ENCODE peak calls at places on chromosomes 2 and 18, in ten cellular contexts. F is HS-5; R is MCF 10A; D is T-helper 2 cell; B is activated B cell treated with CpG ODN at 0.5 μM for 24 hours; E is uterus; M is mesendoderm; P is osteocyte; O is activated T-cell treated with anti-CD3 and anti-CD28 coated beads, Interleukin-2, amount 50 U/mL, for 24 hours; N is NCI-H1092. T is an unnamed sample.

GRCh38 chr18:28284132-28284531 is 107.2 kb upstream of the CDH2 start:
- DNase-seq in E (no peak), P (no peak), R (peak), M (no peak), O (no peak), F (peak), D (no peak), N (no peak), B (no peak), T (no peak)

GRCh38 chr18:23822590-23823385 is 133.5 kb downstream of the LAMA3 start:
- DNase-seq in F (peak), O (no peak), N (no peak), B (no peak), R (peak), E (no peak), M (peak), P (no peak), D (no peak), T (no peak)

GRCh38 chr18:74898965-74899364 is 301.3 kb downstream of the ZNF407 start:
- DNase-seq in D (no peak), P (no peak), R (peak), B (no peak), F (peak), N (peak), O (no peak), E (no peak), M (no peak), T (no peak)

GRCh38 chr2:166233244-166233643 is 105.4 kb upstream of the SCN1A start:
- DNase-seq in D (no peak), P (no peak), N (no peak), E (no peak), F (no peak), B (no peak), O (no peak), M (no peak), R (no peak), T (no peak)

GRCh38 chr2:181574321-181574720 is 82.6 kb downstream of the CERKL start:
- DNase-seq in P (no peak), F (no peak), D (no peak), B (no peak), M (peak), R (no peak), E (no peak), O (no peak), N (peak), T (no peak)

GRCh38 chr2:55119711-55120487 is 69.6 kb upstream of the RTN4 start:
- DNase-seq in P (no peak), E (no peak), O (no peak), F (no peak), M (peak), N (no peak), R (no peak), D (no peak), B (no peak), T (no peak)

GRCh38 chr2:173075781-173076556 is at the start of gene MAP3K20:
- DNase-seq in B (peak), D (peak), R (peak), O (peak), E (peak), P (peak), N (peak), M (peak), F (no peak), T (peak)

GRCh38 chr2:23073681-23074080 is 311.3 kb upstream of the KLHL29 start:
- DNase-seq in P (peak), D (no peak), M (no peak), B (no peak), N (no peak), R (no peak), E (no peak), O (no peak), F (no peak), T (no peak)

GRCh38 chr2:204529795-204530463 is 15.3 kb upstream of the PARD3B start:
- DNase-seq in R (no peak), F (no peak), N (no peak), M (no peak), P (no peak), D (no peak), E (no peak), B (no peak), O (no peak), T (no peak)

GRCh38 chr2:108587621-108588020 is 53.4 kb downstream of the LIMS1 start:
- DNase-seq in R (peak), E (peak), F (no peak), N (no peak), B (no peak), D (no peak), M (no peak), P (no peak), O (no peak), T (no peak)

GRCh38 chr2:148338544-148338943 is 306.0 kb upstream of the EPC2 start:
- DNase-seq in F (peak), E (no peak), D (no peak), R (peak), O (no peak), M (no peak), B (no peak), P (no peak), N (no peak), T (no peak)

GRCh38 chr2:216073773-216074172 is 7.8 kb downstream of the PECR start:
- DNase-seq in D (no peak), F (no peak), P (no peak), E (no peak), N (no peak), B (no peak), O (no peak), M (no peak), R (no peak), T (no peak)

GRCh38 chr2:170924969-170925368 is 4.1 kb upstream of the GORASP2 start:
- DNase-seq in M (no peak), N (no peak), P (no peak), B (no peak), D (peak), E (no peak), F (no peak), R (no peak), O (no peak), T (no peak)

GRCh38 chr2:219169950-219170654 is at the start of gene SLC23A3:
- DNase-seq in B (no peak), N (no peak), O (no peak), R (no peak), D (peak), E (no peak), F (no peak), M (no peak), P (no peak), T (no peak)

GRCh38 chr18:9469700-9470099 is 5.6 kb upstream of the RALBP1 start:
- DNase-seq in P (no peak), N (no peak), D (no peak), R (no peak), E (no peak), O (no peak), F (no peak), M (no peak), B (no peak), T (no peak)

GRCh38 chr2:57543211-57543610 is 503.4 kb upstream of the VRK2 start:
- DNase-seq in D (no peak), B (no peak), E (no peak), M (no peak), F (no peak), R (no peak), N (no peak), P (no peak), O (no peak), T (no peak)

GRCh38 chr18:51051105-51051712 is 21.2 kb downstream of the SMAD4 start:
- DNase-seq in D (peak), M (peak), N (peak), F (no peak), B (no peak), O (no peak), P (no peak), R (peak), E (no peak), T (no peak)

GRCh38 chr2:98346259-98347236 is at the start of gene CNGA3:
- DNase-seq in P (no peak), R (no peak), D (peak), B (peak), N (no peak), E (no peak), O (peak), F (no peak), M (peak), T (no peak)

GRCh38 chr2:19369341-19369955 is 11.0 kb upstream of the OSR1 start:
- DNase-seq in M (peak), N (peak), B (no peak), F (peak), P (no peak), E (no peak), R (peak), O (no peak), D (no peak), T (no peak)

GRCh38 chr2:226782092-226782713 is 17.4 kb downstream of the IRS1 start:
- DNase-seq in R (no peak), F (no peak), N (no peak), O (no peak), B (no peak), D (no peak), M (no peak), E (no peak), P (no peak), T (no peak)

GRCh38 chr2:85921659-85922058 is 32.9 kb upstream of the ST3GAL5 start:
- DNase-seq in M (peak), F (no peak), E (no peak), P (no peak), R (no peak), B (no peak), N (no peak), O (no peak), D (peak), T (no peak)

GRCh38 chr2:232203936-232204335 is 174.6 kb upstream of the ALPP start:
- DNase-seq in E (no peak), D (peak), N (no peak), M (no peak), F (no peak), P (no peak), R (no peak), O (no peak), B (no peak), T (no peak)

GRCh38 chr18:35491689-35492077 is 6.1 kb downstream of the INO80C start:
- DNase-seq in N (no peak), E (no peak), M (peak), R (no peak), O (no peak), D (no peak), F (no peak), B (no peak), P (no peak), T (no peak)

GRCh38 chr18:40404284-40404683 is 1550.8 kb upstream of the PIK3C3 start:
- DNase-seq in R (no peak), P (no peak), D (no peak), N (no peak), F (peak), O (no peak), M (no peak), E (no peak), B (no peak), T (no peak)

GRCh38 chr2:180980943-180981898 is 816 bp downstream of the UBE2E3 start:
- DNase-seq in N (peak), M (no peak), D (peak), F (no peak), P (no peak), B (no peak), E (no peak), R (peak), O (peak), T (peak)